ENCODE peak calls at places on chromosomes 6 and 20, in seven cellular contexts. P is stimulated activated CD4-positive, alpha-beta T cell treated with anti-CD3 and anti-CD28 coated beads, Interleukin-15, amount 100 ng/mL, for 48 hours; T is kidney epithelial cell; E is H1; J is T-cell; L is HFF-Myc; Z is astrocyte of the cerebellum. V is an unnamed sample.

GRCh38 chr6:36754582-36755434 is 57.2 kb downstream of the RAB44 start:
- DNase-seq in T (no peak), L (no peak), Z (no peak), J (no peak), P (no peak), E (no peak), V (no peak)

GRCh38 chr6:145929037-145929633 is 35.0 kb downstream of the SHPRH start:
- DNase-seq in T (peak), Z (peak), L (no peak), E (no peak), J (no peak), P (no peak), V (peak)

GRCh38 chr6:155224031-155224451 is 39.8 kb upstream of the CLDN20 start:
- DNase-seq in Z (peak), J (no peak), E (no peak), P (peak), T (peak), L (peak), V (peak)

GRCh38 chr20:21522479-21523397 is 8.9 kb upstream of the NKX2-2 start:
- DNase-seq in Z (no peak), P (no peak), J (no peak), E (no peak), T (no peak), L (no peak), V (no peak)

GRCh38 chr6:136959471-136959891 is 37.4 kb downstream of the SLC35D3 start:
- DNase-seq in E (no peak), T (no peak), Z (no peak), J (no peak), L (no peak), P (no peak), V (no peak)

GRCh38 chr20:34983089-34983820 is 27.6 kb downstream of the MYH7B start:
- DNase-seq in J (no peak), Z (no peak), L (no peak), E (no peak), P (no peak), T (no peak), V (no peak)

GRCh38 chr20:51799586-51799985 is 2.7 kb downstream of the SALL4 start:
- DNase-seq in J (no peak), P (no peak), Z (no peak), L (no peak), T (no peak), E (no peak), V (no peak)

GRCh38 chr6:113350521-113350920 is 506.6 kb upstream of the MARCKS start:
- DNase-seq in T (no peak), J (no peak), L (no peak), E (no peak), Z (no peak), P (no peak), V (no peak)

GRCh38 chr20:34559311-34560140 is 1.0 kb downstream of the MAP1LC3A start:
- DNase-seq in T (no peak), P (no peak), Z (no peak), J (no peak), L (no peak), E (no peak), V (no peak)

GRCh38 chr20:51767867-51768758 is at the start of gene ATP9A:
- DNase-seq in E (no peak), J (no peak), T (no peak), Z (no peak), P (no peak), L (no peak), V (no peak)

GRCh38 chr6:24584390-24584735 is 61.6 kb downstream of the KIAA0319 start:
- DNase-seq in P (no peak), T (no peak), J (no peak), Z (no peak), E (no peak), L (no peak), V (no peak)

GRCh38 chr6:37653933-37654565 is 43.6 kb downstream of the MDGA1 start:
- DNase-seq in P (peak), L (peak), J (no peak), T (no peak), E (peak), Z (no peak), V (no peak)

GRCh38 chr6:14035448-14035847 is 82.1 kb upstream of the CD83 start:
- DNase-seq in L (peak), E (peak), P (no peak), Z (peak), J (no peak), T (peak), V (peak)

GRCh38 chr6:122322824-122323223 is 76.6 kb upstream of the HSF2 start:
- DNase-seq in E (no peak), L (no peak), T (no peak), J (no peak), Z (peak), P (no peak), V (no peak)

GRCh38 chr20:36392989-36393388 is 86.8 kb downstream of the DLGAP4 start:
- DNase-seq in T (no peak), Z (no peak), E (no peak), J (no peak), P (no peak), L (no peak), V (no peak)

GRCh38 chr6:29617782-29618557 is 15.0 kb downstream of the GABBR1 start:
- DNase-seq in T (no peak), J (no peak), L (no peak), Z (no peak), E (no peak), P (no peak), V (no peak)

GRCh38 chr20:23125159-23125558 is 39.0 kb upstream of the CD93 start:
- DNase-seq in P (no peak), E (no peak), L (no peak), T (no peak), Z (no peak), J (no peak), V (no peak)

GRCh38 chr6:22821664-22822320 is 252.4 kb downstream of the HDGFL1 start:
- DNase-seq in L (no peak), E (no peak), Z (no peak), J (no peak), T (no peak), P (no peak), V (no peak)

GRCh38 chr20:48592107-48592940 is 235.5 kb downstream of the PREX1 start:
- DNase-seq in P (no peak), Z (no peak), T (no peak), E (no peak), L (no peak), J (no peak), V (no peak)

GRCh38 chr20:24825591-24825990 is 123.5 kb upstream of the CST7 start:
- DNase-seq in P (no peak), Z (no peak), L (no peak), E (no peak), J (no peak), T (no peak), V (no peak)

GRCh38 chr6:84042603-84043002 is 9.0 kb downstream of the MRAP2 start:
- DNase-seq in T (no peak), J (no peak), P (no peak), L (no peak), E (no peak), Z (no peak), V (no peak)

GRCh38 chr6:45984347-45984746 is 31.3 kb downstream of the CLIC5 start:
- DNase-seq in J (no peak), L (no peak), Z (no peak), E (no peak), T (no peak), P (no peak), V (no peak)

GRCh38 chr6:14454467-14454763 is 336.8 kb downstream of the CD83 start:
- DNase-seq in P (peak), Z (no peak), T (no peak), L (no peak), E (no peak), J (peak), V (no peak)

GRCh38 chr6:5087389-5087788 is 2.2 kb downstream of the PPP1R3G start:
- DNase-seq in Z (no peak), J (no peak), P (no peak), T (no peak), L (no peak), E (no peak), V (no peak)

GRCh38 chr6:135901776-135902524 is 50.4 kb downstream of the PDE7B start:
- DNase-seq in L (peak), E (no peak), P (no peak), T (no peak), J (peak), Z (peak), V (peak)

GRCh38 chr6:9766240-9766915 is 648.5 kb downstream of the TFAP2A start:
- DNase-seq in J (no peak), Z (peak), E (no peak), T (peak), L (peak), P (no peak), V (peak)

GRCh38 chr6:33288942-33289783 is at the start of the genes PFDN6 and WDR46:
- DNase-seq in E (no peak), L (peak), Z (peak), P (peak), T (no peak), J (peak), V (peak)

GRCh38 chr20:38290829-38291581 is 13.0 kb upstream of the BPI start:
- DNase-seq in E (peak), Z (peak), P (no peak), J (no peak), T (peak), L (no peak), V (peak)

GRCh38 chr20:64114356-64114971 is 7.1 kb upstream of the NPBWR2 start:
- DNase-seq in Z (no peak), J (peak), L (no peak), P (no peak), E (no peak), T (no peak), V (no peak)

GRCh38 chr20:17735959-17736621 is 36.3 kb downstream of the BANF2 start:
- DNase-seq in E (no peak), Z (no peak), T (no peak), J (no peak), L (no peak), P (no peak), V (no peak)